ENCODE peak calls at places on chromosomes 7 and 10, in seven cellular contexts. O, A, U, C, I, K and P are unnamed samples. For H3K4me1 and H3K36me3, the result is how much of the 10 kb centered on the place peaks cover.

GRCh38 chr7:16421333-16422099 is at the start of gene CRPPA:
- DNase-seq in U (peak), I (no peak), A (peak), K (no peak), C (peak), O (peak), P (peak)

GRCh38 chr7:24824896-24825295 is 67.6 kb upstream of the GSDME start:
- DNase-seq in K (no peak), O (no peak), I (no peak), C (no peak), U (no peak), A (no peak), P (no peak)

GRCh38 chr10:93993782-93994668 is at the start of gene PLCE1:
- DNase-seq in K (no peak), C (peak), U (peak), O (peak), I (peak), A (peak), P (peak)

GRCh38 chr10:103983367-103983911 is 16.5 kb downstream of the SLK start:
- DNase-seq in U (no peak), O (no peak), A (no peak), K (no peak), C (no peak), I (no peak), P (no peak)

GRCh38 chr7:105677395-105677701 is 96.1 kb upstream of the EFCAB10 start:
- DNase-seq in O (peak), C (no peak), U (no peak), I (no peak), A (no peak), K (no peak), P (no peak)

GRCh38 chr10:11684717-11685645 is 57.2 kb upstream of the ECHDC3 start:
- DNase-seq in A (peak), O (peak), U (peak), I (peak), K (peak), C (peak), P (peak)

GRCh38 chr10:18822156-18822555 is 162.9 kb downstream of the ARL5B start:
- DNase-seq in A (peak), C (no peak), O (peak), U (no peak), I (no peak), K (no peak), P (no peak)

GRCh38 chr10:125158528-125159485 is 1.6 kb downstream of the CTBP2 start:
- DNase-seq in A (peak), I (peak), O (peak), K (no peak), C (peak), U (peak), P (no peak)

GRCh38 chr10:372566-372965 is 237.3 kb downstream of the ZMYND11 start:
- DNase-seq in C (no peak), A (no peak), O (no peak), K (no peak), I (no peak), U (peak), P (no peak)

GRCh38 chr7:73715648-73716317 is 3.7 kb downstream of the STX1A start:
- DNase-seq in U (no peak), A (no peak), K (no peak), C (no peak), O (no peak), I (peak), P (no peak)

GRCh38 chr7:15687645-15688025 is 1.2 kb upstream of the MEOX2 start:
- DNase-seq in K (no peak), A (peak), U (no peak), C (peak), I (no peak), O (peak), P (no peak)

GRCh38 chr7:159065151-159065550 is 79.5 kb downstream of the VIPR2 start:
- DNase-seq in K (no peak), O (no peak), C (peak), A (no peak), U (no peak), I (no peak), P (no peak)

GRCh38 chr10:95421782-95422181 is 131.0 kb upstream of the PDLIM1 start:
- DNase-seq in C (no peak), U (no peak), K (no peak), A (no peak), O (no peak), I (no peak), P (no peak)
- H3K4me3 ChIP-seq in C (no peak), U (no peak), K (no peak), A (no peak), O (no peak), I (no peak), P (no peak)

GRCh38 chr10:88082806-88083596 is 219.6 kb downstream of the PTEN start:
- DNase-seq in I (no peak), C (no peak), A (no peak), O (no peak), U (no peak), K (no peak), P (no peak)

GRCh38 chr10:88082391-88082790 is 219.0 kb downstream of the PTEN start:
- DNase-seq in I (no peak), U (no peak), C (no peak), K (no peak), A (no peak), O (no peak), P (no peak)

GRCh38 chr10:88080213-88080612 is 216.8 kb downstream of the PTEN start:
- DNase-seq in I (peak), K (no peak), U (no peak), A (no peak), C (no peak), O (no peak), P (no peak)

GRCh38 chr10:88083597-88083989 is 220.2 kb downstream of the PTEN start:
- DNase-seq in U (no peak), A (no peak), C (no peak), K (no peak), O (no peak), I (no peak), P (no peak)

GRCh38 chr10:88081457-88082054 is 218.1 kb downstream of the PTEN start:
- DNase-seq in U (no peak), A (no peak), I (no peak), K (no peak), C (no peak), O (no peak), P (no peak)
- H3K4me1 ChIP-seq in U (under half), A (under half), I (under half), K (under half), C (under half), O (under half), P (under half)

DNA sequence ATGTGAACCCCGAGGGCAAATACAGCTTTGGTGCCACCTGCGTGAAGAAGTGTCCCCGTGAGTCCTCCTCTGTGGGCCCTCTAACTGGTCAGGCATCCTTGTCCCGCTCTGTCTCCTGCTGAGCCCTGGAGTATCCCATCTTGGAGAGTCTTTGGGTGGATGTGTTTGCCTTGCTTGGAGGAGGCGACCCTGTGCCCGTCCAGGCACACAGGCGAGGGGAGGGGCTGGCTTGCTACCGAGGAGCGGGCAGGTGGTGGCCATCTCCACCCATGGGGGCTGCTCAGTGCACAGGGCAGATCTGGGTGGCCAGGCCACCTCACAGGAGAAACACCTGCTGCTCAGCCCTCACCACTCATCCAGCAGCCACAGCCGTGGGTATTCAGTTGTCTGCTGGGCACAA is 135.3 kb downstream of the EGFR start:
- DNase-seq in O (no peak), A (no peak), U (peak), C (no peak), I (no peak), K (no peak), P (no peak)
- H3K36me3 ChIP-seq in O (under half), A (under half), U (under half), C (under half), I (half or more), K (under half), P (half or more)

GRCh38 chr7:28779929-28780328 is 178.2 kb downstream of the TRIL start:
- DNase-seq in I (no peak), C (no peak), A (no peak), U (no peak), K (no peak), O (no peak), P (no peak)

GRCh38 chr7:28782362-28782761 is 175.8 kb downstream of the TRIL start:
- DNase-seq in U (no peak), A (no peak), O (no peak), K (no peak), I (no peak), C (no peak), P (no peak)

GRCh38 chr7:28774529-28775057 is 183.5 kb downstream of the TRIL start:
- DNase-seq in K (no peak), O (no peak), I (no peak), C (no peak), A (no peak), U (no peak), P (no peak)

GRCh38 chr7:28776463-28777157 is 181.5 kb downstream of the TRIL start:
- DNase-seq in A (no peak), O (no peak), I (no peak), U (no peak), K (no peak), C (no peak), P (no peak)

GRCh38 chr7:28778781-28779180 is 179.3 kb downstream of the TRIL start:
- DNase-seq in C (no peak), O (no peak), A (no peak), I (no peak), K (no peak), U (no peak), P (no peak)
- H3K4me3 ChIP-seq in C (no peak), O (no peak), A (no peak), I (no peak), K (no peak), U (no peak), P (no peak)

DNA sequence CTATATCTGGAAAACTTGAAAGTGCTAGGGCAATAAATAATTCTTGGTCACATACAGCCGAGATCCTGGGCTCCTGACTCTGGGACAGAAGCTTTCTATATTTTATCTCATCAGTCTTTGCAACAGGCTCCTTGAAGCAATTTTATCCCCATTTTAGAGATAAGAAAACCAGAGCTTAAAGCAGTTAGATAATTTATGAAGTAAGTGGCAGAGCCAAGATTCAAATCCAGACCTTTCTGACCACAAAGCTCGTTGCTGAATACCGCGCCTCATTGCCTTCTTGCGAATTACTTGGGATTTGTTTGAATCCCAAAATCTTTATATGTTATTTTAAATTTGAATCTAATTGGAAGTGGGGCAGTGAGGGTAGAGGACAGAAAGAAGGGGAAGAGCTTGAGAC is 106.0 kb downstream of the TCF7L2 start:
- DNase-seq in K (no peak), O (no peak), U (no peak), I (no peak), A (no peak), C (no peak), P (no peak)
- H3K4me1 ChIP-seq in K (under half), O (under half), U (under half), I (half or more), A (half or more), C (under half), P (half or more)

GRCh38 chr7:75887669-75888369 is 9.0 kb downstream of the RHBDD2 start:
- DNase-seq in A (no peak), O (no peak), U (no peak), I (no peak), C (no peak), K (no peak), P (no peak)
- H3K36me3 ChIP-seq in A (under half), O (under half), U (under half), I (half or more), C (under half), K (under half), P (under half)